ENCODE peak calls at places on chromosomes 11 and 22, in five cellular contexts. V is right lobe of liver, K is ovary, S is mesendoderm, G is hepatocyte. C is an unnamed sample.
A peak's percentile ranks its signal among the peaks of the same experiment; 100 is the strongest.

GRCh38 chr11:6201486-6201885 is 2.5 kb downstream of the OR52W1 start:
- DNase-seq in V (no peak), K (no peak), S (no peak), G (no peak), C (no peak)

GRCh38 chr22:38761202-38762162 is 5.7 kb upstream of the SUN2 start:
- DNase-seq in V (no peak), K (no peak), S (no peak), G (no peak), C (no peak)

GRCh38 chr11:120660024-120660565 is 148.5 kb downstream of the GRIK4 start:
- DNase-seq in V (peak; percentile 43), K (no peak), S (peak; percentile 79), G (peak; percentile 47), C (peak; percentile 43)

GRCh38 chr22:46595545-46595944 is 24.6 kb upstream of the GRAMD4 start:
- DNase-seq in V (no peak), K (no peak), S (no peak), G (peak; percentile 3), C (no peak)

GRCh38 chr11:113446938-113447337 is 28.3 kb downstream of the DRD2 start:
- DNase-seq in V (no peak), K (no peak), S (no peak), G (peak; percentile 19), C (no peak)

GRCh38 chr11:70046089-70046488 is 32.0 kb upstream of the ANO1 start:
- DNase-seq in V (no peak), K (no peak), S (no peak), G (no peak), C (no peak)

GRCh38 chr11:70948855-70949551 is 303.4 kb downstream of the SHANK2 start:
- DNase-seq in V (peak; percentile 76), K (no peak), S (no peak), G (no peak), C (no peak)

GRCh38 chr11:79080506-79080905 is 360.3 kb downstream of the TENM4 start:
- DNase-seq in V (no peak), K (no peak), S (no peak), G (peak; percentile 39), C (no peak)

GRCh38 chr11:126102436-126102894 is 39.8 kb upstream of the CDON start:
- DNase-seq in V (no peak), K (peak; percentile 73), S (no peak), G (peak; percentile 58), C (no peak)

GRCh38 chr22:49052023-49052538 is 775.6 kb downstream of the BRD1 start:
- DNase-seq in V (no peak), K (no peak), S (no peak), G (no peak), C (no peak)

GRCh38 chr22:49055406-49055805 is 772.3 kb downstream of the BRD1 start:
- DNase-seq in V (no peak), K (no peak), S (no peak), G (no peak), C (no peak)

GRCh38 chr22:49051491-49052022 is 776.1 kb downstream of the BRD1 start:
- DNase-seq in V (no peak), K (no peak), S (no peak), G (no peak), C (no peak)

GRCh38 chr22:49053574-49053973 is 774.1 kb downstream of the BRD1 start:
- DNase-seq in V (no peak), K (no peak), S (no peak), G (no peak), C (no peak)

GRCh38 chr22:49052560-49052959 is 775.1 kb downstream of the BRD1 start:
- DNase-seq in V (no peak), K (no peak), S (no peak), G (no peak), C (no peak)
- H3K4me3 ChIP-seq in V (no peak overlapping the region), K (peak overlapping the region; percentile 12), S (no peak overlapping the region), G (no peak overlapping the region), C (no peak overlapping the region)

GRCh38 chr22:24115247-24116207 is 65.8 kb upstream of the SUSD2 start:
- DNase-seq in V (no peak), K (no peak), S (no peak), G (no peak), C (no peak)
- H3K36me3 ChIP-seq in V (peaks cover 21% of the 10 kb centered on the region), K (no peaks in the 10 kb centered on the region), S (peaks cover 4% of the 10 kb centered on the region), G (no peaks in the 10 kb centered on the region), C (peaks cover 6% of the 10 kb centered on the region)

DNA sequence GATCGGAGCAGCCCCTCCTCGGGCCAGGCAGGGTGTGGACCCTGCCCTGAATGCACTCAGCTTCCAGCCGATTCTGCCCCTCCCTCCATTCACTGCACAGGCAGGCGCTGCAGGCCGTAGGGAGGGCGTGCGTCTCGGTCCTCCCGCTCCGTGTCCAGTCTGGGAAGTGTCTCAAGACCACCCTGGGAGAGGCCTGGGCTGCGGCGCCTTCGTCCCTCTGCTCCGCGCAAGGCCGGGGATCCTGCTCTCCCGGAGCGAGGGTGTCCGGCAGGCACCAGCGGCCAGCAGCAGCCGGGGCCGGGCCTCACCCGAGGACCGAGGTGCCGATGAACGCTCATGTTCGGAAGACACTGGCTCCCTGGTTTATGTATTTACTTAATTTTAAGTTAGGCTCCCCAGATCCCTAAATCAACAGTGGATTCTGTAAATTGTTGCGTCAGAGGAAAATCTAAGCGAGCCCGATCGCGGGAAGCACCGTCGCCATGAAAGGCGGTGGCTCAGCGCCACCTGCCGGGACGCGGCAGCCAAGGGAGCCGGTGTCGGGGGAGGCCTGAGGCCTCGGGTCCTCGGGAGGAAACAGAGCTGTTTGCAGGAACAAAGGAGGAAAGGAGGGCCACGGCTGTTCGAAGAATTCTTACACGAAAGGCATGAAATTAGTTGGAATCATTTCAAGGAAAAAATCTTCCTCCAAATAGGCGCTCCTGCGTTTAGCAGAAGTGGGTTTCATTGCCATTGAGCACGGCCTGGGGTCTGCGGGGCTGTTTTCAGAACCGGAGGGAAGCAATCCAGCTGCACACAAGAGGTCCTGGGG is 195.3 kb downstream of the BRD1 start:
- DNase-seq in V (peak; percentile 65), K (peak; percentile 78), S (peak; percentile 84), G (peak; percentile 90), C (no peak)
- H3K4me3 ChIP-seq in V (no peak overlapping the region), K (peak overlapping the region; percentile 26), S (peak overlapping the region; percentile 6), G (peak overlapping the region; percentile 9), C (no peak overlapping the region)

DNA sequence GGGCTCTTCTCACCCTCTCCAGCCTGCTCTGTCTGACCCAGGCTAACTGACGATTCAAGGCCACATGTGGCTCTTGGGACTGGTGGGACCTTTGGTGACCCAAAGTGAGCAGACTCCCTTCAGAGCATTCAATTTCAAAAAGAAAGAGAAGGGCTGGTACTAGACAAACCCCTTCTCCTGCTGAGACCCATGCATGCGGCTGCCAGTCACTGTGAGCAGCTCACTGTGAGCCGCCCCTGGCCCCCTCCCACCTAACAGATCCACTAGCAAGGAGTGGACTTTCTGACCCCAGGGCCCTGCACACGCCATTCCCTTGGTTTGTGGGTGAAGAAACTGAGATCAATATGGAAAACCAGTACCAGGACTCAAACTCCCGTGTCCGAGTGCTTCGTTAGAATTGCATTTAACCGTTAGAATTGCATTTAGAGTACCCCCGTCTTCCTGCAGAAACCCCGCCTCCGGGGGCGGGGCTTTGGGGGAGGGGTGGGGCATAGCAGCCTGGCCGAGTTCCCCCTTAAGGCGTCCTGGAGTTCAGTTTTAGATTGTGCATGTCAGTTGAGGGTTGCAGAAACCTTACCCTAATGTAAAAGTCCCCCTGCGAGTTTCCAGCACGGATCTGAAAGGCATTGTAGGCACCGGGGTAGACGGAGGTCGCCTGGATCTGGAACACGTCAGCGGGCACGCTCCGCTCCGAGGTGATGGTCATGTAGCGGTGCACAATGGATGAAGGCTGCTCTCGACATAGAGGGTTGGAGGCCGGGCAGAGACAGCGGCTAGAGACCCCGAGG is 5.1 kb downstream of the EFEMP2 start:
- DNase-seq in V (no peak), K (peak; percentile 49), S (peak; percentile 62), G (no peak), C (no peak)
- H3K36me3 ChIP-seq in V (peaks cover 26% of the 10 kb centered on the region), K (no peaks in the 10 kb centered on the region), S (peaks cover 10% of the 10 kb centered on the region), G (no peaks in the 10 kb centered on the region), C (peaks cover 19% of the 10 kb centered on the region)

DNA sequence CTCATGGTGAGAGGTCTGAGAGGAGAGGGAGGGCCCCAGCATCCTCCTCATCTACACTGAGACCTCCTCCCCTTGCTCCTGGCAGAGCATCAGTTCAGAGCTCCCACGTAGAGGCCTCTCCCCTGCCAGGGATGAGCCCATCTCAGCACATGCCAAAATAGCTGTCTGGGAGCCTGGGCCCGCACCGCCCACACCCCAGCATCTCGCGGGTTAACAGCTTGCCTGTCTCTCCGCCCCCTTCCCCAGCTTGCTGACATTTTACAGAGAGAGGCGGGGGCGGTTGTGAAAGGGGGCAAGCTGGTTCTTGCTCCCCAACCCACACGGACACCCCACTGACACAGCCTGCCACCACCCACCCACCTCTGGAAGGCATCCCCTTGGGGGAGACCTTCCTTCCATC is 6.4 kb downstream of the DGKZ start:
- DNase-seq in V (no peak), K (no peak), S (no peak), G (no peak), C (no peak)
- H3K4me3 ChIP-seq in V (no peak overlapping the region), K (no peak overlapping the region), S (no peak overlapping the region), G (no peak overlapping the region), C (no peak overlapping the region)

GRCh38 chr11:44150395-44150794 is 54.9 kb downstream of the EXT2 start:
- DNase-seq in V (no peak), K (no peak), S (no peak), G (no peak), C (no peak)
- H3K36me3 ChIP-seq in V (no peaks in the 10 kb centered on the region), K (no peaks in the 10 kb centered on the region), S (no peaks in the 10 kb centered on the region), G (no peaks in the 10 kb centered on the region), C (no peaks in the 10 kb centered on the region)

DNA sequence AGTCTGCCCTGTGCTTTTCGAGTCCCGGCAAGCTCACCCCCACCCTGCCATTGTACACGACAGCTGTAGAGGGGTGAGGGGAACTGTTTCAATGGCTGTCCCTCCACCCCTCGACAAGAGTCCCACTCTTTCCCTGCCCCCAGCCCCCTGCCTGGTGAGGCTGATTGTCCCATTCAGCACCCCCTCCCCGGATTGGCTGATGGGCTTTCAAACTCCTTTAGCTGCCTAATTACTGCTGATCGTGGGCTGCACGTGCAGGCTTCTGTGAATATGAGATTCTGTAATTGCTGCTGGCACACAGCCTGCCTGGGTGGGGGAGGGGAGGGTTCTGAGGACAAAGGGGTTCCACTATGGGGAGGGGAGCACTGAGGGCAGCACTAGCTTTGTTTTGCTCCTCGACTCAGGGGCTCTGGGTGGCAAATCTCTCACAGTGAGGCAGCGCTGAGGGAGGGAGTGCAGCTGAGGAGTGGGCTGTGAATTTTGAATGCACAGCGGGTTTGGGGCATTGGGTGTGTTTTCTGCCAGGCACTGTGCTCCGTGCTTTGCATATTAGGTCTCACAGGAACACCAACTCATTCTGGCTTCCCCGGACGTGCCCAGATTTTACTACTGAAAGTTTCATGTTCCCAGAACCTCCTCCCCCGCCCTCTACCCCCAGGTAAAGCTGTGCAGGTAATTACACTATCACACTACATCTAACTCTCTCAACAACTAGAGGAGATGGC is 42.5 kb upstream of the ACCSL start:
- DNase-seq in V (no peak), K (peak; percentile 48), S (no peak), G (no peak), C (no peak)
- H3K4me3 ChIP-seq in V (no peak overlapping the region), K (no peak overlapping the region), S (no peak overlapping the region), G (no peak overlapping the region), C (no peak overlapping the region)

GRCh38 chr22:20107471-20107901 is 8.4 kb upstream of the RANBP1 start:
- DNase-seq in V (peak; percentile 9), K (no peak), S (no peak), G (no peak), C (no peak)
- H3K36me3 ChIP-seq in V (peaks cover 67% of the 10 kb centered on the region), K (peaks cover 4% of the 10 kb centered on the region), S (peaks cover 34% of the 10 kb centered on the region), G (no peaks in the 10 kb centered on the region), C (peaks cover 66% of the 10 kb centered on the region)

C was measured in iPS DF 6.9.